ENCODE peak calls at places on chromosome 14, in five cellular contexts. I is A549, Y is HCT116, U is H1, X is SK-N-SH. Z is an unnamed sample.

GRCh38 chr14:30915596-30915995 is 41.2 kb downstream of the COCH start:
- DNase-seq in I (no peak), Y (no peak), U (no peak), X (no peak), Z (no peak)

GRCh38 chr14:43795600-43796228 is 711.4 kb downstream of the FSCB start:
- DNase-seq in I (no peak), Y (no peak), U (no peak), X (no peak), Z (peak; percentile 0)

GRCh38 chr14:84527706-84528105 is 1002.2 kb upstream of the FLRT2 start:
- DNase-seq in I (no peak), Y (no peak), U (no peak), X (no peak), Z (no peak)

GRCh38 chr14:74501135-74501614 is 7.6 kb downstream of the ISCA2 start:
- DNase-seq in I (peak; percentile 49), Y (no peak), U (peak; percentile 56), X (peak; percentile 87), Z (peak; percentile 83)

GRCh38 chr14:34593740-34594375 is 36.1 kb downstream of the SNX6 start:
- DNase-seq in I (no peak), Y (no peak), U (no peak), X (no peak), Z (peak; percentile 83)

GRCh38 chr14:24416254-24416931 is 13.1 kb downstream of the CBLN3 start:
- DNase-seq in I (no peak), Y (no peak), U (no peak), X (no peak), Z (no peak)

GRCh38 chr14:41498959-41499358 is 107.7 kb upstream of the LRFN5 start:
- DNase-seq in I (no peak), Y (no peak), U (no peak), X (no peak), Z (no peak)

GRCh38 chr14:32078794-32079663 is 1.9 kb downstream of the ARHGAP5 start:
- DNase-seq in I (no peak), Y (peak; percentile 69), U (no peak), X (no peak), Z (peak; percentile 31)

GRCh38 chr14:31945074-31945613 is 132.0 kb upstream of the ARHGAP5 start:
- DNase-seq in I (no peak), Y (no peak), U (no peak), X (peak; percentile 70), Z (no peak)

GRCh38 chr14:50363734-50364113 is 33.0 kb downstream of the CDKL1 start:
- DNase-seq in I (no peak), Y (no peak), U (no peak), X (no peak), Z (peak; percentile 18)

GRCh38 chr14:29227631-29228030 is 461.0 kb downstream of the FOXG1 start:
- DNase-seq in I (no peak), Y (no peak), U (no peak), X (no peak), Z (peak; percentile 63)

GRCh38 chr14:102080183-102081080 is 6.4 kb downstream of the HSP90AA1 start:
- DNase-seq in I (no peak), Y (no peak), U (no peak), X (no peak), Z (no peak)

GRCh38 chr14:34983148-34983760 is 462 bp downstream of the SRP54 start:
- DNase-seq in I (no peak), Y (no peak), U (no peak), X (no peak), Z (no peak)

GRCh38 chr14:68735836-68736235 is 57.0 kb downstream of the ZFP36L1 start:
- DNase-seq in I (no peak), Y (no peak), U (no peak), X (no peak), Z (no peak)

GRCh38 chr14:105529506-105530445 is 3.4 kb downstream of the TMEM121 start:
- DNase-seq in I (no peak), Y (no peak), U (no peak), X (no peak), Z (no peak)

GRCh38 chr14:56207626-56208297 is 89.6 kb downstream of the PELI2 start:
- DNase-seq in I (no peak), Y (no peak), U (no peak), X (no peak), Z (peak; percentile 18)

GRCh38 chr14:33480589-33481184 is 470.2 kb downstream of the EGLN3 start:
- DNase-seq in I (no peak), Y (no peak), U (no peak), X (peak; percentile 15), Z (no peak)

GRCh38 chr14:97634786-97635185 is 837.6 kb downstream of the VRK1 start:
- DNase-seq in I (no peak), Y (no peak), U (no peak), X (no peak), Z (no peak)
- TF ChIP-seq RAD21 in I (no peak), Y (no peak), U (no peak), X (no peak), Z (no peak)

DNA sequence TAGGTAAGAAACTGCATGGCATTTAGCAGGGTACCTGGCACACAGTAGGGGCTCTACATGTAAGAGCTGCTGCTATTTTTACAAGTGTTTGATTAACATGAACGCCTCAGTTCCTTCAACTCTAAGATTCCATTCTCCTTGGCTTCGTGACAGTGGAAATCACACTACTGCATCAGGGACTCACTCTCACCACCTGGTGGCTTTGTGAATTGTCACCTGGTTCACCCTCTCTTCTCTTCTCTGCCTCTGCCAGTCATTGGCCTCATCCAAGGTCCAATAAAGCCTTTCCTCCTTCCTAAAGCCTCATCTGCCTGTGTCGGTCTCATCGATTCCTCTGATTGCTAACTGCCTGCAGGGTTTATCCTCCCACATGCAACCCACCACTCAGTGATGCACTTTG is 476.4 kb downstream of the VRK1 start:
- DNase-seq in I (no peak), Y (no peak), U (no peak), X (no peak), Z (no peak)
- TF ChIP-seq RAD21 in I (no peak), Y (peak; percentile 57), U (peak; percentile 36), X (no peak), Z (no peak)

GRCh38 chr14:69877492-69877891 is 1.7 kb upstream of the SMOC1 start:
- DNase-seq in I (no peak), Y (peak; percentile 29), U (no peak), X (peak; percentile 61), Z (peak; percentile 74)

GRCh38 chr14:69880851-69881250 is 1.6 kb downstream of the SMOC1 start:
- DNase-seq in I (no peak), Y (no peak), U (no peak), X (peak; percentile 46), Z (no peak)

GRCh38 chr14:69880051-69880487 is 853 bp downstream of the SMOC1 start:
- DNase-seq in I (no peak), Y (no peak), U (no peak), X (no peak), Z (peak; percentile 29)

GRCh38 chr14:69878251-69878650 is 965 bp upstream of the SMOC1 start:
- DNase-seq in I (no peak), Y (no peak), U (no peak), X (no peak), Z (no peak)

DNA sequence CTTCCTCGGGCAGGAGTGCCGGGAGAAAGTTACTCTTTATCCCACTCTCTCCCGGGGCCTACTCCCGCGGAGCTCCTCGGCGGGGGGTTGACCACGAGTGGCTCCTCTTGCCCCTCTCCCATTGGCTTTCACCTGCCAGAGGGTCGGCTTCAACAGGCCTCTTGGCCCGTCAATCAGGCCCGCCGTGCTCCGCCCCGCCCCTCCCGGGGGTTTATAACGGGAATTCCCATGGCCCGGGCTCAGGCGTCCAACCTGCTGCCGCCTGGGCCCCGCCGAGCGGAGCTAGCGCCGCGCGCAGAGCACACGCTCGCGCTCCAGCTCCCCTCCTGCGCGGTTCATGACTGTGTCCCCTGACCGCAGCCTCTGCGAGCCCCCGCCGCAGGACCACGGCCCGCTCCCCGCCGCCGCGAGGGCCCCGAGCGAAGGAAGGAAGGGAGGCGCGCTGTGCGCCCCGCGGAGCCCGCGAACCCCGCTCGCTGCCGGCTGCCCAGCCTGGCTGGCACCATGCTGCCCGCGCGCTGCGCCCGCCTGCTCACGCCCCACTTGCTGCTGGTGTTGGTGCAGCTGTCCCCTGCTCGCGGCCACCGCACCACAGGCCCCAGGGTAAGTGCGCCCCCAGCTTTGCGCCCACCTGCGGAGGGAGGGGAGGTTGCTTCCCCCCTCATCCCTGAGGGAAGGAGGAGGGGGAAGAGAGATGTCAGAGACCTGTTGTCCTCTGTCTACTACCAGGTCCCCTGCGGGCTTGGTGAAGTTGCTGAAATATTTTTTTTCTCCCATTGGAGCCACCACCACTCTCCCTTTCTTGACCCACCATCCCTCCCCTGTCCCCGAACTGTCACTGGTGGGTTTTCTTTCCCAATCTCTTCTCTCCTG is at the start of gene SMOC1:
- DNase-seq in I (peak; percentile 90), Y (no peak), U (peak; percentile 31), X (peak; percentile 87), Z (peak; percentile 79)
- TF ChIP-seq RAD21 in I (peak; percentile 43), Y (no peak), U (no peak), X (no peak), Z (peak; percentile 11)

GRCh38 chr14:100846309-100846859 is 20.5 kb downstream of the MEG3 start:
- DNase-seq in I (no peak), Y (no peak), U (no peak), X (no peak), Z (no peak)
- TF ChIP-seq RAD21 in I (no peak), Y (no peak), U (no peak), X (no peak), Z (no peak)

DNA sequence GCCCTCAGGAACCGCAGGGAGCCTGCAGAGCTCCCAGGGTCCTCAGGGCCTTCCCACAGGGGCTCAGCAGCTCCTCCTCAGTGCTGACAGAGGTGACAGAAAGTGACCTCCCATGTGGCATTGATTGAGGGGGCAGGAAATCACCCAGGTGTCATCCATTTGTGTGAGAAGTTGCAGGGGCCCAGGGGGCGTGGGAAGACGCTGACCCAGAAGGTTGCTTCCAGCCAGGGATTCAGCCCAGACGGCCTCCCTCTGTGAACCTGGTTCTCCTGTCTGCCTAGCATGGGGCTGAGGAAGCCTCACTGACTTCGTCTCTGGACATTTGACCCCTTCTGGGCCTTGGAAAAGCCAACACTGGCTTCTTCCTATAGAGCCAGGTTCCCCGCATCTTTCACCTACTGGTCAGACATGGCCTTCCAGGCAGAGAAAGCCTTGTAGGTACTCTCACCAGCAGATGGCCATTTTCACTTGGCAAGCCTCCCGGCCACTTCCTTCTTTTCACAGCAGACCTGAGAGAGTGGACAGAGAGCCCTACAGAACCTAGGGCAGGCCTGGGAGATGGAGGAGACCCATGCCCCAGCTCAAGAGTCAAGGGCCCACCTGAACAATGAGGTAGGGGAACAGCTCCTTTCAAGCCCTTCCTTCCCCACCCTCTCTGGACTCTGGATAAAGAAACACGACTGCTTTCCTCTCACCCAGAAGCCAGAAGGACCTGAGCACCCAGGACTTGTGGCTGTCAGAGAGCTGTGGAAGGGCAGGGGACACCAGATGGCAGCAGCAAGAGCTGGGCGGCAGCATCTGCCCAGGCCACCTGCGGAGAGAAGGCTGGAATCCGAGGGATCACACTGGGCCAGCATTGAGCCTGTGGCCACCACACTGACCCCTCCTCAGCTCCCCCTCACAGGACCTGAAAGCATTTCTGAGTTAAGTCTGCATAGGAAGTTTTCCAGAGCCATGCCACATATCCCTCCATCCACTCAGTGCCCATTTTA is 377.8 kb downstream of the DPF3 start:
- DNase-seq in I (no peak), Y (no peak), U (no peak), X (no peak), Z (peak; percentile 69)
- TF ChIP-seq RAD21 in I (no peak), Y (peak; percentile 7), U (no peak), X (no peak), Z (peak; percentile 19)

Z was measured in IMR-90.